ENCODE peak calls at places on chromosomes 11 and 22, in five cellular contexts. J is fibroblast of villous mesenchyme, N is H9, A is choroid plexus epithelial cell, E is A549. X is an unnamed sample.

GRCh38 chr22:43053176-43053575 is 36.0 kb downstream of the TTLL1 start:
- DNase-seq in J (no peak), N (peak; percentile 45), A (no peak), E (no peak), X (no peak)

GRCh38 chr11:73189315-73189714 is 28.8 kb upstream of the P2RY2 start:
- DNase-seq in J (no peak), N (no peak), A (no peak), E (no peak), X (no peak)

GRCh38 chr11:119330237-119330636 is 4.1 kb upstream of the RNF26 start:
- DNase-seq in J (no peak), N (no peak), A (no peak), E (no peak), X (no peak)

GRCh38 chr11:6735306-6735705 is 36.5 kb downstream of the OR2AG2 start:
- DNase-seq in J (no peak), N (no peak), A (peak; percentile 7), E (no peak), X (no peak)

GRCh38 chr22:49724893-49725489 is 102.7 kb downstream of the BRD1 start:
- DNase-seq in J (peak; percentile 27), N (peak; percentile 83), A (peak; percentile 62), E (peak; percentile 49), X (peak; percentile 83)

GRCh38 chr11:88849368-88849767 is 216.4 kb downstream of the GRM5 start:
- DNase-seq in J (no peak), N (no peak), A (no peak), E (no peak), X (no peak)

GRCh38 chr22:28772633-28773460 is at the start of gene CCDC117:
- DNase-seq in J (peak; percentile 96), N (peak; percentile 96), A (peak; percentile 97), E (peak; percentile 94), X (peak; percentile 98)

GRCh38 chr22:48842976-48843375 is 984.7 kb downstream of the BRD1 start:
- DNase-seq in J (no peak), N (no peak), A (no peak), E (no peak), X (peak; percentile 70)

GRCh38 chr11:8084352-8084751 is 3.3 kb downstream of the TUB start:
- DNase-seq in J (no peak), N (no peak), A (no peak), E (no peak), X (peak; percentile 77)

GRCh38 chr22:29797351-29797750 is 30.2 kb downstream of the UQCR10 start:
- DNase-seq in J (no peak), N (no peak), A (no peak), E (no peak), X (no peak)

GRCh38 chr11:36037031-36037430 is 93.2 kb downstream of the LDLRAD3 start:
- DNase-seq in J (no peak), N (no peak), A (peak; percentile 70), E (no peak), X (no peak)

GRCh38 chr11:125105921-125106320 is 5.5 kb downstream of the TMEM218 start:
- DNase-seq in J (peak; percentile 62), N (no peak), A (peak; percentile 61), E (no peak), X (no peak)

GRCh38 chr11:120717042-120717441 is 205.5 kb downstream of the GRIK4 start:
- DNase-seq in J (no peak), N (no peak), A (no peak), E (no peak), X (no peak)

GRCh38 chr11:120712014-120712413 is 200.5 kb downstream of the GRIK4 start:
- DNase-seq in J (no peak), N (no peak), A (no peak), E (no peak), X (no peak)

GRCh38 chr11:120715239-120715638 is 203.7 kb downstream of the GRIK4 start:
- DNase-seq in J (peak; percentile 19), N (no peak), A (peak; percentile 34), E (peak; percentile 4), X (no peak)

GRCh38 chr11:120712862-120713770 is 201.6 kb downstream of the GRIK4 start:
- DNase-seq in J (peak; percentile 12), N (no peak), A (no peak), E (no peak), X (no peak)

GRCh38 chr11:120714448-120714847 is 202.9 kb downstream of the GRIK4 start:
- DNase-seq in J (peak; percentile 16), N (no peak), A (peak; percentile 9), E (no peak), X (no peak)
- TF ChIP-seq CTCF in J (no peak), N (no peak), A (no peak), E (no peak), X (no peak)

DNA sequence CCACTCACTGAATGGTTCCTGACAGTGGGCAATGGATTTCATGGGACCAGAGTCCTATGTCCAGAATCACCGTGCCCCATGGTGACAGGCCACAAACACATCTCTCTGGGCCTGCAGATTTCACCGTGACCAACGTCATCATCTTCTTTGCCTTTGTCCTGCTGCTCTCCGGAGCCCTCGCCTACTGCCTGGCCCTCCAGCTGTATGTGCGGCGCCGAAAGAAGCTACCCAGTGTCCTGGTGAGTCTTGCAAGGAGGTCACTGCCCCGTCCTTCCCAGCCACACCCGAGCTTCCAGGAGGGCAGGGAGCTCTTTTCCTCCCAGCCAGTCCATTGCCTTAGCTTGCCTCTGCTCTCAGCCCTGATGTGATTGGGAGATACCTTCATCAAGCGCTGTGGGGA is 9.3 kb downstream of the IL10RA start:
- DNase-seq in J (no peak), N (no peak), A (no peak), E (no peak), X (no peak)
- TF ChIP-seq CTCF in J (no peak), N (no peak), A (no peak), E (no peak), X (no peak)

DNA sequence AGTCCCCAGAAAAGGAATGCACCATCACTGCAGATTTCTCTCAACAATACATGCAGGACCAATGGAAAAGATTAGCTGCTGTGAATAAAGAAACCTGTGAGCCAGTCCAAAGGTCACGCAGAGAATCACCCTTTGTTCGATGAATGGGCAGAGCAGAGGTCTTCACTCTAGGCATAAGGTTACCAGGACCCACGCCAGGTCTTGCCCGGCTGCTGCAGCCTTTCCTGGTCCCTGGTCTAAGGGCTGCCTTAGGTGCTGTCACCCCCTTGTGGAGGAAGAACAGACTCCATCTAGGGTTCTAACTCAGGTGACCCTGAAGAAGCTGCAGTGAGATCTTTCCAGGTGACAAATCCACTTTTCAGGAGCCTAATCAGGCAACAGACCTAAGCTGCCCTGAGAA is 29.0 kb upstream of the NAP1L4 start:
- DNase-seq in J (no peak), N (peak; percentile 68), A (peak; percentile 72), E (peak; percentile 52), X (no peak)
- TF ChIP-seq CTCF in J (peak; percentile 54), N (peak; percentile 73), A (peak; percentile 82), E (peak; percentile 32), X (peak; percentile 74)

GRCh38 chr11:47425611-47426010 is 628 bp downstream of the PSMC3 start:
- DNase-seq in J (no peak), N (no peak), A (no peak), E (no peak), X (no peak)

GRCh38 chr11:47430524-47430923 is 4.3 kb upstream of the PSMC3 start:
- DNase-seq in J (no peak), N (no peak), A (no peak), E (no peak), X (no peak)

GRCh38 chr11:47431356-47432083 is 5.3 kb upstream of the PSMC3 start:
- DNase-seq in J (no peak), N (no peak), A (no peak), E (no peak), X (no peak)

GRCh38 chr11:47426062-47426956 is at the start of gene PSMC3:
- DNase-seq in J (peak; percentile 97), N (peak; percentile 95), A (peak; percentile 97), E (peak; percentile 97), X (no peak)
- TF ChIP-seq CTCF in J (no peak), N (no peak), A (no peak), E (no peak), X (peak; percentile 15)

DNA sequence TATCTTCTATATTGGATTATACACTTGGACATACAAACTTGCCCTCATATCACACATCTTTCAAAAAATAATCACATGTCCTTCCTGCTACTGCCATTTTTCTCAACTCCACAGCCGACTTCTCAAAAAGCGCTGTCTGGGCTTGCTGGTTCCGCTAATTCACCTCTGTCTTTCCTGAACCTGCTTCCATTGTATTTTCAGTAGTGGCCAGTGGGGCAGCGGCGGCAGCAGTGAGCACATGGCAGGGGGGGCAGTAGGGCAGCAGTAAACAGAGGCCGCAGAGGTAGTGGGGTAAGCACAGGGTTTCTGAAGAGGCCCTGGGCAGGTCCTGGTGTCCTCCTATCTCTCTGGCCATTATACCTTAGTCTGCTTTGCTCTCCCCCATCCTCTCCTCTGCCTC is 126.3 kb downstream of the RRAS2 start:
- DNase-seq in J (no peak), N (peak; percentile 67), A (no peak), E (peak; percentile 11), X (no peak)
- TF ChIP-seq CTCF in J (peak; percentile 36), N (peak; percentile 74), A (peak; percentile 51), E (peak; percentile 39), X (peak; percentile 48)

GRCh38 chr11:131918663-131919062 is 548.2 kb downstream of the NTM start:
- DNase-seq in J (no peak), N (no peak), A (no peak), E (no peak), X (no peak)
- TF ChIP-seq CTCF in J (no peak), N (no peak), A (no peak), E (no peak), X (no peak)